ENCODE peak calls at places on chromosomes 6 and 20, in ten cellular contexts. J, Q, M, X, P, Y, K, Z, D and E are unnamed samples.

GRCh38 chr6:225121-225721 is 67.1 kb upstream of the DUSP22 start:
- DNase-seq in Z (no peak), P (no peak), M (no peak), K (no peak), Q (peak; percentile 66), X (no peak), Y (no peak), J (no peak), D (no peak), E (no peak)

GRCh38 chr6:46323312-46323965 is 152.7 kb upstream of the ENPP5 start:
- DNase-seq in X (no peak), K (peak; percentile 64), Q (no peak), Z (no peak), M (peak; percentile 30), P (no peak), J (no peak), Y (no peak), D (no peak), E (no peak)

GRCh38 chr6:13362432-13362831 is 34.1 kb upstream of the TBC1D7 start:
- DNase-seq in X (no peak), P (no peak), D (no peak), J (no peak), M (no peak), Y (no peak), K (no peak), Z (no peak), Q (no peak), E (no peak)

GRCh38 chr6:3269412-3269975 is 10.7 kb downstream of the PSMG4 start:
- DNase-seq in D (no peak), K (no peak), J (no peak), Z (no peak), Q (no peak), P (peak; percentile 85), Y (no peak), M (no peak), X (no peak), E (no peak)

GRCh38 chr6:157278171-157278570 is 45.1 kb downstream of the TMEM242 start:
- DNase-seq in D (no peak), Q (peak; percentile 49), M (peak; percentile 12), K (no peak), P (no peak), Y (no peak), Z (no peak), J (no peak), X (no peak), E (no peak)

GRCh38 chr6:54776891-54777290 is 69.7 kb upstream of the FAM83B start:
- DNase-seq in D (no peak), Y (no peak), K (no peak), M (no peak), J (no peak), Q (no peak), X (no peak), P (no peak), Z (no peak), E (no peak)

GRCh38 chr20:1414982-1415381 is 22.1 kb upstream of the FKBP1A start:
- DNase-seq in Q (no peak), D (no peak), Z (no peak), M (no peak), K (no peak), P (no peak), J (no peak), Y (no peak), X (no peak), E (no peak)

GRCh38 chr6:54060286-54060685 is 51.0 kb upstream of the MLIP start:
- DNase-seq in Y (no peak), M (no peak), J (no peak), K (no peak), Z (no peak), X (no peak), P (no peak), Q (no peak), D (no peak), E (no peak)

GRCh38 chr6:117548797-117549301 is 53.5 kb downstream of the GOPC start:
- DNase-seq in M (no peak), Q (no peak), D (no peak), P (no peak), K (no peak), X (no peak), Z (no peak), J (no peak), Y (no peak), E (no peak)

GRCh38 chr20:6814945-6815344 is 47.5 kb downstream of the BMP2 start:
- DNase-seq in Y (no peak), Q (no peak), Z (no peak), X (no peak), P (no peak), J (no peak), K (no peak), D (no peak), M (no peak), E (no peak)

GRCh38 chr20:6818033-6818808 is 50.7 kb downstream of the BMP2 start:
- DNase-seq in Y (no peak), X (no peak), D (no peak), Z (no peak), K (no peak), M (no peak), Q (no peak), J (no peak), P (no peak), E (no peak)

GRCh38 chr20:6824401-6824800 is 56.9 kb downstream of the BMP2 start:
- DNase-seq in K (no peak), P (no peak), M (no peak), Y (no peak), J (no peak), Z (no peak), Q (no peak), D (no peak), X (no peak), E (no peak)

DNA sequence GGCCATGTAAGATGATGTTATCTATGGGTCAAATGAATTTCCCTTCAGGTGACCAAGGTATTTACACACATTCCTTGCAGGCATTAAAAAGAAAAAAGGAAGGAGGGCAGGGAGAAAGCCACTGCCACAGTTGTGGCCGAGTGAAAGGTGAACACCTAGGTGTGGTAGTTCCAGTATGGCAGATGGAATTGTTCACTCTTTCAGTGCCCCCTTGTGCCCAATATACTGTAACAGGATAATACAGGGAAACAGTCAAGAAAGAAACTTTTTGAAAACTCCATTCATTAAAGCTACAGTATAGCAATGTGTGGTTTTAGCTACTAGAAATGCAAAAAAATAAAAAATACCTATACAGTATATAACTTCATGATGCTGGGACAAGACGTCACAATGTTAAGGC is 52.1 kb downstream of the BMP2 start:
- DNase-seq in M (no peak), P (no peak), D (no peak), K (no peak), Z (no peak), X (no peak), J (no peak), Q (no peak), Y (no peak), E (peak; percentile 29)
- TF ChIP-seq CTCF in M (no peak), P (no peak), D (no peak), K (peak; percentile 39), Z (no peak), X (no peak), J (no peak), Q (peak; percentile 39), Y (no peak), E (peak; percentile 40)

DNA sequence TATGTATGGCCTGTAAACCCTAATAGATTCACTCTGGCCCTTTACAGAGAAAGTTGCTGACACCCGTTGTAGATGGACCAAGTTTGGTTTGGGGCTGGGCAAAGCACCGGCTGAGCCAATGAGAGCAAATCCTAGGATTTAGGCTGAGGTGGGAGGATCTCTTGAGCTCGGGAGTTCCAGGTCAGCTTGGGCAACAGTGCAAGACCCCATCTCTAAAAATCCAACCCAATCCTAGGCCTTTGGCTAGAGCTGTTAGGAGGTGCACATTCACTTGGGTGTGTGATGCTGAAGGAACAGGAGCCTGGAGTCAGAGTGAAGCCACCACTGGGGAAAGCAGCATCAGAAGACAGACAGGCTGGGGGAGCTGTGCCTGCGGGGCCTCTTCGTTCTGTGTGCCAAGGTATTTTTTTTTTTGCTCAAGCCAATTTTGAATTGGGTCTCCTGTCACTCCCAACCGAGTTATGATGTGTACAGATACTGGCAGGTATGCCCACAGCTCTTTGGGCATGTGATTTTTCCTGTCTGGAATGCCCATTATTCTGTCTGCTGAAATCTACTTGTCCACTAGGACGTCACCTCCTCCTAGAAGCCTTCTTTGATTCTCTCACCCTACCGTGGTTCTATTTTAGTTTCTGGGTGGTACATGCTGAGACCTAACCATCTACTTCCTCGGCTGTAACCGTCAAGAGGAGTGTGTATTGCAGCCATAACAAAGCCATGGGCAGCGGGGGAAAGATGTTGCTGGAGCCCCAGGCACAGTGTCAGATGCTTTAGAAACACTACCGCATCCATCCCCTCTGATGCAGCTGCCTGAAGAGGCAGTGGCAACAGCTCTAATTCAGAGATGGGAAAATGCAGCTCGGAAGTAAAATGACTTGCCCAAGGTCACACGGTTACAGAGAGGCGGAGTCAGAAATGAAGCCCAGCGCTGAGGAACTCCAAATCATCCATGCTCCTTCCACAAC is 54.0 kb downstream of the TTI1 start:
- DNase-seq in Q (no peak), J (no peak), Y (no peak), M (no peak), P (no peak), X (no peak), K (no peak), D (no peak), Z (no peak), E (peak; percentile 8)
- TF ChIP-seq CTCF in Q (no peak), J (no peak), Y (no peak), M (no peak), P (no peak), X (no peak), K (no peak), D (no peak), Z (no peak), E (no peak)

DNA sequence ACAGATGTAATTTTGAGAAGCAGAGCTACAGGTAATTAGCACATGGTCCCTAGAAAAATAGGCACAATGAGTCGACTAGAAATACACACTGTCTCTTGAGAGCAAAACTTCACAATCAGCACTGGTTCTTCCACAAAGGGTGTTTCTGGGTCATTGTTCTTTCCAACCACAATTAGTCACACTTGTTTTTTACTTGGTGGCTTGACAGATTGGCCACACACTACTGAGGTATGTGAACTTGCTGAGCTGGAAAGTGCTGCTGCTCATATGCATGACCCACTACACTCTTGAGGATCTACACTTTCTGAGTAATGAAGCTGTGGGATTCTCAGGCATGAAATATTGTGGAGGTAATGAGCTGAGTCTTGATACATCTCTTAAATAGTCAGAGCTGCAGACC is 347.7 kb downstream of the BCKDHB start:
- DNase-seq in Z (no peak), J (peak; percentile 37), P (no peak), M (no peak), Q (no peak), K (peak; percentile 68), X (no peak), Y (no peak), D (no peak), E (no peak)
- TF ChIP-seq CTCF in Z (no peak), J (no peak), P (no peak), M (no peak), Q (no peak), K (no peak), X (no peak), Y (no peak), D (no peak), E (no peak)

GRCh38 chr6:51398793-51399192 is 580.1 kb downstream of the TFAP2B start:
- DNase-seq in Q (no peak), Y (no peak), Z (no peak), M (no peak), D (no peak), X (no peak), P (no peak), J (no peak), K (no peak), E (no peak)
- TF ChIP-seq CTCF in Q (no peak), Y (no peak), Z (no peak), M (no peak), D (no peak), X (no peak), P (no peak), J (no peak), K (no peak), E (no peak)